ENCODE peak calls at places on chromosome 14, in four cellular contexts. J, Y, T and F are unnamed samples. For H3K36me3, the result is how much of the 10 kb centered on the place peaks cover.

GRCh38 chr14:68377459-68377858 is 415.4 kb downstream of the ZFP36L1 start:
- DNase-seq in J (no peak), Y (no peak), T (peak), F (no peak)

GRCh38 chr14:103743691-103744090 is 28.1 kb downstream of the ZFYVE21 start:
- DNase-seq in J (no peak), Y (no peak), T (peak), F (no peak)

GRCh38 chr14:102508774-102509743 is 517 bp downstream of the ANKRD9 start:
- DNase-seq in J (peak), Y (peak), T (peak), F (peak)

GRCh38 chr14:75229923-75230792 is 48.5 kb upstream of the FOS start:
- DNase-seq in J (peak), Y (no peak), T (no peak), F (peak)

GRCh38 chr14:29749327-29749726 is 178.3 kb downstream of the PRKD1 start:
- DNase-seq in J (no peak), Y (no peak), T (no peak), F (no peak)

GRCh38 chr14:22520786-22521185 is 68.2 kb downstream of the DAD1 start:
- DNase-seq in J (no peak), Y (no peak), T (no peak), F (no peak)

GRCh38 chr14:68513838-68514610 is 278.8 kb downstream of the ZFP36L1 start:
- DNase-seq in J (no peak), Y (no peak), T (no peak), F (no peak)

GRCh38 chr14:35786856-35787255 is 22.2 kb downstream of the RALGAPA1 start:
- DNase-seq in J (no peak), Y (no peak), T (no peak), F (no peak)

DNA sequence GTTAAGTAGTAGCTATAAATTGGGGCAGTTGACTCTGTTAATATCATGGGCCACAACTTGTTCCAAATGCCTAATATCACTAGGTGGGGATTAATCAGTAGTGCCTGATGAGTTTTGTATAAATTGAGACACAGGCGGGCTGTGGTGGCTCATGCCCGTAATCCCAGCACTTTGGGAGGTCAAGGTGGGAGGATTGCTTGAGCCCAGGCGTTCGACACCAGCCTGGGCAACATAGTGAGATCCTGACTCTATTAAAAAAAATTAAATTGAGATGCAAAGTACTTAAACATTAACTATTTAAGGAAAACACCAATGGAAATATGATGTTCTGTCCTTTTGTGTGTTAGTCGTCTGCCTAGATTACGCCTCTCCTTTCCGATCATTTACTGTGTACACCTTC is 9.0 kb downstream of the PAPOLA start:
- DNase-seq in J (no peak), Y (no peak), T (no peak), F (no peak)
- H3K36me3 ChIP-seq in J (under half), Y (under half), T (under half), F (under half)

GRCh38 chr14:24098927-24099813 is 5.1 kb downstream of the PCK2 start:
- DNase-seq in J (peak), Y (no peak), T (no peak), F (no peak)
- H3K36me3 ChIP-seq in J (under half), Y (under half), T (under half), F (half or more)

GRCh38 chr14:34569750-34570149 is 30.2 kb upstream of the EAPP start:
- DNase-seq in J (no peak), Y (no peak), T (no peak), F (no peak)
- H3K36me3 ChIP-seq in J (half or more), Y (under half), T (half or more), F (half or more)

GRCh38 chr14:95850429-95850828 is 26.2 kb upstream of the TUNAR start:
- DNase-seq in J (no peak), Y (no peak), T (no peak), F (no peak)
- H3K36me3 ChIP-seq in J (under half), Y (under half), T (under half), F (under half)

GRCh38 chr14:45211295-45211694 is 41.7 kb downstream of the MIS18BP1 start:
- DNase-seq in J (no peak), Y (no peak), T (no peak), F (no peak)
- H3K36me3 ChIP-seq in J (half or more), Y (under half), T (under half), F (half or more)

GRCh38 chr14:91323031-91323430 is 78.5 kb upstream of the GPR68 start:
- DNase-seq in J (no peak), Y (no peak), T (no peak), F (no peak)

GRCh38 chr14:91325211-91325610 is 80.7 kb upstream of the GPR68 start:
- DNase-seq in J (peak), Y (no peak), T (no peak), F (no peak)

GRCh38 chr14:91324606-91324950 is 80.1 kb upstream of the GPR68 start:
- DNase-seq in J (peak), Y (no peak), T (no peak), F (no peak)

GRCh38 chr14:91322623-91323022 is 78.1 kb upstream of the GPR68 start:
- DNase-seq in J (no peak), Y (no peak), T (no peak), F (no peak)

DNA sequence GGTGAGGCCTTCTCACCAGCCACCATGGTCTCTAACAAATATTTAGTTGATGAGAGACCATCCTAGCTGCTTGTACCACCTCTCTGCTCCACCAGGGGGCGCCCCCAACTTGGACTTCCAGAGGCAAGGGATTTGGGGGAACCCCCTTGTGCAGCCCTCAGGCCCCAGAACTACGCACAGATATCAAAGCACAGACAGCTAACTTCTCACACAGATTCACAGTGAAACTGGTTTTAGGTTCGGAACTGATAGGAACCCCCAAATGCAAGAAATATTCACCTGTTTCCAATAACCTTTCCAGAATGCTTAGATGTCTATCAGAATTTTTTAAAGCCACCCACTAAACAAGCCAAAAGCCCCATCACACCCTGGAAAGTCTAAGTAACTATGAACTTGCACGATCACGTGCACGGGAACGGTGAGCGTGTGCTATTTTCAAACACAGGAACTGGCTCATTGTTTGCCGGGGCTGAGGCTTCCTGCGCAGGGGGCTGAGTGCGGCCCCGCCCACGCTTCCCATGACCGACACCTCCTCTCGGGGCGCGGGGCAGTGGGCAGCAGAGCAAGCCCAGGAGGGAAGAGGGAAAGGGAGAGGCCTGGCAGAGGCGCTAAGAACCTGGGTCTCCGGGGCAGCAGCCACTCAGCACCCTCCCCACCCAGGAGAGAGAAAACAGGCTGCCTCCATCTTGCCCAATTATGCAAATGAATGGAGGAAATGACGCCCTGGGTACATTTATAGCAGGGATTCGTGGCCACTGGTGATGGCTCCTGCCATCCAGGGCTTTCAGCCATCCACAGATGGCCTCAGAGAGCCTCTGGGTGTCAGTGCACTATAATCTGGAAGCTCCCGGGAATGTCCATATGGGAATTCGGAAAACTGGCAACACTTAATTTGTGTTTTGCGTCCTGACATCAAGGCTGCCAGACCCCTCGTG is 79.4 kb upstream of the GPR68 start:
- DNase-seq in J (peak), Y (peak), T (peak), F (no peak)
- H3K36me3 ChIP-seq in J (under half), Y (under half), T (under half), F (under half)

GRCh38 chr14:100659345-100660001 is 67.2 kb upstream of the DLK1 start:
- DNase-seq in J (no peak), Y (no peak), T (no peak), F (no peak)

GRCh38 chr14:100662850-100663527 is 63.7 kb upstream of the DLK1 start:
- DNase-seq in J (peak), Y (peak), T (no peak), F (no peak)

GRCh38 chr14:100660498-100661339 is 66.0 kb upstream of the DLK1 start:
- DNase-seq in J (no peak), Y (no peak), T (no peak), F (no peak)

GRCh38 chr14:100663528-100664052 is 63.1 kb upstream of the DLK1 start:
- DNase-seq in J (no peak), Y (no peak), T (no peak), F (no peak)

DNA sequence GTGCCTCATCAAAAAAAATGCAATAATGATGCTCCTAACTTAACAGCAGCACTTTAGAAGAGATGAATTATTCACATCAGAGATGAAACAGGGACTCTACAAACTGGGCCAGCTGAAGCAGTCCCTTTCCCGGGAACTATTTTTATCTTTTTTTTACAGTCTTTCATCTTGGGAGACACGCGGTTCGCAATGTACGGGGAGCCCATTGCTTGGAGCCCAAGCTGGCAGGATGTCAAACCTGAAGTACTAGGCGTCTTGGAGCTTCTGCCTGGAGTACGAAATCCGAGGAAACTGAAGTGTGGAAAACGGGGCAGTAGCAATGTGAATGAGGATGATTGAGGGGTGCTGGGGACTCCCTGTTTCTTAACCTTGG is 65.4 kb upstream of the DLK1 start:
- DNase-seq in J (no peak), Y (no peak), T (no peak), F (no peak)
- H3K36me3 ChIP-seq in J (under half), Y (under half), T (under half), F (under half)